ENCODE peak calls at places on chromosomes 2 and 18, in seven cellular contexts. I is bronchial epithelial cell, Y is brain microvascular endothelial cell, T is progenitor cell of endocrine pancreas, X is adrenal gland, E is heart right ventricle, Z is neural crest cell. G is an unnamed sample.

GRCh38 chr18:9628984-9629383 is 14.6 kb upstream of the PPP4R1 start:
- DNase-seq in I (no peak), Y (no peak), T (no peak), X (peak; percentile 53), E (no peak), Z (no peak), G (no peak)

GRCh38 chr2:23293756-23294155 is 91.2 kb upstream of the KLHL29 start:
- DNase-seq in I (no peak), Y (no peak), T (no peak), X (no peak), E (no peak), Z (no peak), G (no peak)

GRCh38 chr2:9693138-9693520 is 62.3 kb upstream of the YWHAQ start:
- DNase-seq in I (peak; percentile 27), Y (peak; percentile 43), T (no peak), X (no peak), E (peak; percentile 75), Z (no peak), G (no peak)

GRCh38 chr2:9291866-9292265 is 85.3 kb downstream of the ASAP2 start:
- DNase-seq in I (no peak), Y (no peak), T (no peak), X (no peak), E (no peak), Z (no peak), G (no peak)

GRCh38 chr2:111900859-111901258 is 2.5 kb downstream of the MERTK start:
- DNase-seq in I (peak; percentile 33), Y (peak; percentile 36), T (no peak), X (peak; percentile 61), E (peak; percentile 46), Z (no peak), G (no peak)

GRCh38 chr18:13452448-13452811 is 233.9 kb downstream of the LDLRAD4 start:
- DNase-seq in I (peak; percentile 17), Y (peak; percentile 48), T (no peak), X (peak; percentile 81), E (peak; percentile 38), Z (no peak), G (no peak)

GRCh38 chr2:86194751-86195054 is 559 bp downstream of the IMMT start:
- DNase-seq in I (no peak), Y (no peak), T (no peak), X (peak; percentile 98), E (peak; percentile 97), Z (no peak), G (no peak)

GRCh38 chr2:234292205-234292954 is 204.5 kb downstream of the ARL4C start:
- DNase-seq in I (no peak), Y (peak; percentile 56), T (no peak), X (no peak), E (peak; percentile 31), Z (no peak), G (peak; percentile 55)

GRCh38 chr2:46460241-46460921 is 19.0 kb upstream of the TMEM247 start:
- DNase-seq in I (no peak), Y (no peak), T (no peak), X (peak; percentile 65), E (peak; percentile 76), Z (no peak), G (no peak)

GRCh38 chr2:74385396-74385795 is 5.3 kb upstream of the DCTN1 start:
- DNase-seq in I (no peak), Y (no peak), T (no peak), X (no peak), E (no peak), Z (no peak), G (no peak)

GRCh38 chr2:191274404-191274803 is 29.2 kb downstream of the MYO1B start:
- DNase-seq in I (no peak), Y (no peak), T (no peak), X (no peak), E (no peak), Z (no peak), G (no peak)

GRCh38 chr2:111995148-111995547 is 59.9 kb upstream of the TMEM87B start:
- DNase-seq in I (no peak), Y (no peak), T (no peak), X (no peak), E (no peak), Z (no peak), G (no peak)

GRCh38 chr18:8279931-8280330 is 329.3 kb upstream of the RAB12 start:
- DNase-seq in I (no peak), Y (no peak), T (no peak), X (no peak), E (no peak), Z (no peak), G (no peak)

GRCh38 chr18:54127759-54128378 is 96.6 kb downstream of the MBD2 start:
- DNase-seq in I (peak; percentile 46), Y (peak; percentile 53), T (no peak), X (no peak), E (peak; percentile 18), Z (peak; percentile 48), G (no peak)

GRCh38 chr2:108583903-108584520 is 49.7 kb downstream of the LIMS1 start:
- DNase-seq in I (peak; percentile 69), Y (peak; percentile 84), T (peak; percentile 25), X (peak; percentile 74), E (peak; percentile 85), Z (peak; percentile 55), G (peak; percentile 39)

GRCh38 chr2:49616800-49617199 is 462.5 kb upstream of the FSHR start:
- DNase-seq in I (peak; percentile 39), Y (no peak), T (no peak), X (no peak), E (no peak), Z (no peak), G (no peak)

GRCh38 chr18:14100503-14101286 is 31.5 kb downstream of the ZNF519 start:
- DNase-seq in I (no peak), Y (no peak), T (no peak), X (no peak), E (no peak), Z (no peak), G (no peak)

GRCh38 chr2:151498178-151498577 is 88.5 kb downstream of the RIF1 start:
- DNase-seq in I (no peak), Y (no peak), T (no peak), X (no peak), E (no peak), Z (no peak), G (no peak)

GRCh38 chr18:37447959-37448916 is 117.4 kb downstream of the CELF4 start:
- DNase-seq in I (no peak), Y (no peak), T (no peak), X (no peak), E (no peak), Z (no peak), G (no peak)

GRCh38 chr2:172957734-172958133 is 117.9 kb upstream of the MAP3K20 start:
- DNase-seq in I (no peak), Y (no peak), T (no peak), X (no peak), E (no peak), Z (no peak), G (no peak)

GRCh38 chr2:179268277-179268935 is 3.8 kb upstream of the SESTD1 start:
- DNase-seq in I (peak; percentile 97), Y (no peak), T (no peak), X (no peak), E (no peak), Z (no peak), G (no peak)

GRCh38 chr2:102030855-102031527 is 39.2 kb downstream of the IL1R2 start:
- DNase-seq in I (no peak), Y (no peak), T (no peak), X (no peak), E (no peak), Z (no peak), G (no peak)

GRCh38 chr2:136025057-136025973 is 39.9 kb upstream of the DARS1 start:
- DNase-seq in I (peak; percentile 59), Y (peak; percentile 46), T (peak; percentile 71), X (peak; percentile 49), E (peak; percentile 78), Z (peak; percentile 86), G (no peak)

GRCh38 chr2:47321411-47322031 is 81.4 kb upstream of the MSH2 start:
- DNase-seq in I (no peak), Y (peak; percentile 37), T (no peak), X (no peak), E (no peak), Z (no peak), G (no peak)

GRCh38 chr2:47904903-47905453 is 1.3 kb downstream of the FBXO11 start:
- DNase-seq in I (no peak), Y (no peak), T (peak; percentile 26), X (peak; percentile 33), E (peak; percentile 30), Z (peak; percentile 16), G (peak; percentile 21)

GRCh38 chr2:223613017-223613950 is 11.1 kb upstream of the SCG2 start:
- DNase-seq in I (peak; percentile 96), Y (peak; percentile 98), T (peak; percentile 24), X (peak; percentile 83), E (peak; percentile 82), Z (peak; percentile 36), G (no peak)

DNA sequence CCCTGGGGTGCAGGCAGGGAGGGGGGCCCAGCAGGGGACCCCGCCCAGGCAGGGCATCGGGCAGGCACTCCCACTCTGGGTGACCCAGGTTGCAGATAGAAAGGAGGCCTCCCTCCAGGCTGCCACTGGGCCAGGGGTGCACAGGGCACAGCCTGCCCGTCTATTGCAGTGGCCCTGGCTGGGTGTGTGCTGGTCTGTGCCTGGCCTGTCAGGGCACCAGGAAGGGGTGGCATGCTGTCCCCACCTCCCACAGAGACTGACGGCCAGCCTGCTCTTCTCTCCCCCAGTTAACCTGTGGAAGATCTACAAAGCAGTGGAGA is 12.9 kb downstream of the ARID5A start:
- DNase-seq in I (no peak), Y (no peak), T (no peak), X (no peak), E (no peak), Z (no peak), G (no peak)
- TF ChIP-seq CTCF in I (no peak), Y (no peak), T (no peak), X (no peak), E (no peak), Z (no peak), G (no peak)

GRCh38 chr2:162390801-162391200 is 46.9 kb downstream of the GCA start:
- DNase-seq in I (no peak), Y (no peak), T (no peak), X (no peak), E (no peak), Z (no peak), G (no peak)
- TF ChIP-seq CTCF in I (no peak), Y (no peak), T (no peak), X (no peak), E (no peak), Z (peak; percentile 37), G (no peak)

DNA sequence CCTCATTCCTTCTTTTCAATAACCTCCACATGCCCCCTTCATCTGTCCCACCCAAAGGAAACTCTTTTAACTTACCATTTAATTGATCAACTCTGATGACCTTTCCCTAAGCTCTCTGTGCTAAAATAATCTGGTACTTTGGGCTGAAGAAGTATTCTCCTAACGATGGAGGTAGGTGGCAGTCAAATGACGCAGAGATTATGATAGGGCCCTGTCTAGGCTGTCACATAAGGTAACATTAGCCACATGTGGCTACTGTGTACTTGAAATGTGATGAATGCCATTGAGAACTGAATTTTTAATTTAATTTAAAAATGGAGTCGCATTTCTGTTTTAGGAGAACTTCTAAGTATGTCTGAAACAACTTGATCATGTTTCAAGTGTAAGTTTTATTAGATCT is 140.5 kb upstream of the TNP1 start:
- DNase-seq in I (no peak), Y (no peak), T (no peak), X (no peak), E (no peak), Z (no peak), G (no peak)
- TF ChIP-seq CTCF in I (no peak), Y (no peak), T (no peak), X (no peak), E (no peak), Z (no peak), G (no peak)

GRCh38 chr2:10909050-10909995 is 2.4 kb upstream of the KCNF1 start:
- DNase-seq in I (no peak), Y (no peak), T (peak; percentile 41), X (no peak), E (no peak), Z (peak; percentile 60), G (no peak)
- TF ChIP-seq CTCF in I (peak; percentile 41), Y (peak; percentile 66), T (peak; percentile 78), X (no peak), E (peak; percentile 32), Z (peak; percentile 64), G (no peak)

G was measured in CD4-positive, alpha-beta T cell.